ENCODE peak calls at places on chromosomes 13 and 19, in nine cellular contexts. I, M, V, E, O, W, C, T and U are unnamed samples.

GRCh38 chr19:46373573-46374359 is 26.9 kb downstream of the PPP5C start:
- DNase-seq in I (peak; percentile 99), M (no peak), V (peak; percentile 98), E (peak; percentile 92), O (peak; percentile 31), W (peak; percentile 69), C (no peak), T (peak; percentile 57), U (no peak)

GRCh38 chr13:51324714-51325440 is 14.6 kb upstream of the SERPINE3 start:
- DNase-seq in I (no peak), M (no peak), V (no peak), E (peak; percentile 45), O (no peak), W (no peak), C (no peak), T (no peak), U (no peak)

GRCh38 chr13:19586904-19587634 is 25.7 kb upstream of the TPTE2 start:
- DNase-seq in I (no peak), M (peak; percentile 80), V (no peak), E (no peak), O (no peak), W (peak; percentile 29), C (peak; percentile 69), T (no peak), U (peak; percentile 69)

GRCh38 chr19:9914001-9914314 is 22.4 kb downstream of the OLFM2 start:
- DNase-seq in I (no peak), M (no peak), V (no peak), E (no peak), O (no peak), W (no peak), C (no peak), T (no peak), U (no peak)

GRCh38 chr19:1411255-1412191 is 4.1 kb downstream of the DAZAP1 start:
- DNase-seq in I (no peak), M (no peak), V (no peak), E (no peak), O (peak; percentile 41), W (peak; percentile 77), C (no peak), T (peak; percentile 24), U (no peak)

GRCh38 chr13:38348890-38349289 is 761 bp upstream of the UFM1 start:
- DNase-seq in I (no peak), M (peak; percentile 29), V (no peak), E (no peak), O (peak; percentile 31), W (no peak), C (peak; percentile 8), T (no peak), U (peak; percentile 63)

GRCh38 chr19:3852614-3853254 is 16.1 kb downstream of the ZFR2 start:
- DNase-seq in I (peak; percentile 55), M (no peak), V (no peak), E (no peak), O (peak; percentile 82), W (no peak), C (no peak), T (no peak), U (peak; percentile 2)

GRCh38 chr19:39037194-39037593 is 4.8 kb upstream of the FBXO27 start:
- DNase-seq in I (no peak), M (no peak), V (no peak), E (no peak), O (no peak), W (no peak), C (no peak), T (no peak), U (no peak)

GRCh38 chr13:64075543-64076271 is 2660.1 kb upstream of the PCDH20 start:
- DNase-seq in I (no peak), M (no peak), V (no peak), E (no peak), O (no peak), W (no peak), C (no peak), T (no peak), U (no peak)

GRCh38 chr13:96159731-96160130 is 69.8 kb downstream of the HS6ST3 start:
- DNase-seq in I (no peak), M (no peak), V (no peak), E (no peak), O (no peak), W (no peak), C (no peak), T (no peak), U (no peak)

GRCh38 chr13:25963681-25964080 is 88.1 kb downstream of the SHISA2 start:
- DNase-seq in I (no peak), M (no peak), V (no peak), E (no peak), O (peak; percentile 8), W (no peak), C (no peak), T (no peak), U (no peak)

GRCh38 chr19:49327878-49328544 is 3.0 kb upstream of the SLC6A16 start:
- DNase-seq in I (no peak), M (peak; percentile 65), V (no peak), E (no peak), O (peak; percentile 33), W (no peak), C (peak; percentile 32), T (no peak), U (peak; percentile 24)

GRCh38 chr13:95926231-95926630 is 127.0 kb downstream of the UGGT2 start:
- DNase-seq in I (no peak), M (no peak), V (no peak), E (no peak), O (no peak), W (no peak), C (no peak), T (no peak), U (no peak)

GRCh38 chr13:25300861-25301346 is 521 bp upstream of the NUP58 start:
- DNase-seq in I (no peak), M (peak; percentile 57), V (no peak), E (no peak), O (peak; percentile 20), W (peak; percentile 22), C (no peak), T (no peak), U (no peak)

GRCh38 chr13:99704390-99704789 is 203.1 kb downstream of the TM9SF2 start:
- DNase-seq in I (no peak), M (no peak), V (no peak), E (no peak), O (no peak), W (no peak), C (no peak), T (no peak), U (no peak)

GRCh38 chr19:2015611-2015950 is at the start of gene BTBD2:
- DNase-seq in I (no peak), M (peak; percentile 55), V (no peak), E (peak; percentile 23), O (peak; percentile 87), W (peak; percentile 62), C (peak; percentile 40), T (no peak), U (peak; percentile 5)

GRCh38 chr19:43586346-43586745 is 9.6 kb downstream of the IRGQ start:
- DNase-seq in I (no peak), M (no peak), V (no peak), E (no peak), O (no peak), W (no peak), C (no peak), T (no peak), U (no peak)

GRCh38 chr19:16594131-16594586 is 21.9 kb upstream of the SLC35E1 start:
- DNase-seq in I (no peak), M (peak; percentile 59), V (no peak), E (no peak), O (no peak), W (no peak), C (peak; percentile 67), T (no peak), U (no peak)

GRCh38 chr13:72384879-72385278 is 342.6 kb downstream of the MZT1 start:
- DNase-seq in I (peak; percentile 41), M (no peak), V (no peak), E (no peak), O (peak; percentile 71), W (no peak), C (no peak), T (no peak), U (no peak)

GRCh38 chr13:25069236-25069635 is 26.7 kb upstream of the PABPC3 start:
- DNase-seq in I (no peak), M (no peak), V (no peak), E (no peak), O (no peak), W (no peak), C (no peak), T (no peak), U (no peak)

GRCh38 chr19:38388310-38389100 is at the start of gene SPRED3:
- DNase-seq in I (no peak), M (no peak), V (peak; percentile 37), E (no peak), O (no peak), W (peak; percentile 30), C (no peak), T (no peak), U (no peak)

GRCh38 chr19:4456843-4457653 is 546 bp downstream of the UBXN6 start:
- DNase-seq in I (no peak), M (no peak), V (no peak), E (peak; percentile 43), O (peak; percentile 70), W (peak; percentile 66), C (no peak), T (no peak), U (no peak)

GRCh38 chr19:6288737-6289136 is 9.0 kb upstream of the MLLT1 start:
- DNase-seq in I (no peak), M (no peak), V (no peak), E (no peak), O (no peak), W (no peak), C (no peak), T (no peak), U (no peak)

GRCh38 chr13:98285317-98285716 is 108.2 kb upstream of the RNF113B start:
- DNase-seq in I (no peak), M (no peak), V (no peak), E (peak; percentile 93), O (no peak), W (no peak), C (no peak), T (no peak), U (no peak)

GRCh38 chr13:93227280-93227905 is 786 bp downstream of the GPC6 start:
- DNase-seq in I (no peak), M (no peak), V (no peak), E (peak; percentile 82), O (peak; percentile 59), W (peak; percentile 34), C (no peak), T (no peak), U (no peak)

GRCh38 chr19:51509823-51510660 is 8.4 kb upstream of the SIGLEC12 start:
- DNase-seq in I (no peak), M (no peak), V (no peak), E (no peak), O (no peak), W (no peak), C (no peak), T (no peak), U (no peak)

GRCh38 chr13:73440296-73440895 is 381.6 kb downstream of the KLF5 start:
- DNase-seq in I (no peak), M (peak; percentile 32), V (no peak), E (no peak), O (peak; percentile 29), W (no peak), C (no peak), T (no peak), U (no peak)

GRCh38 chr13:37747071-37747612 is 122.4 kb downstream of the TRPC4 start:
- DNase-seq in I (no peak), M (no peak), V (no peak), E (peak; percentile 2), O (peak; percentile 86), W (no peak), C (no peak), T (no peak), U (no peak)

GRCh38 chr13:104006625-104007061 is 940.4 kb upstream of the SLC10A2 start:
- DNase-seq in I (no peak), M (no peak), V (no peak), E (no peak), O (peak; percentile 45), W (no peak), C (no peak), T (no peak), U (no peak)

GRCh38 chr13:46667687-46668281 is 114.8 kb downstream of the LRCH1 start:
- DNase-seq in I (no peak), M (no peak), V (no peak), E (no peak), O (peak; percentile 38), W (no peak), C (peak; percentile 22), T (no peak), U (no peak)

GRCh38 chr13:100484708-100485107 is 103.9 kb downstream of the GGACT start:
- DNase-seq in I (no peak), M (no peak), V (no peak), E (no peak), O (no peak), W (no peak), C (no peak), T (no peak), U (no peak)